ENCODE peak calls at places on chromosomes 16 and 17, in seven cellular contexts. X, Q, J, B, O, L and F are unnamed samples.

GRCh38 chr16:86041807-86042206 is 142.8 kb downstream of the IRF8 start:
- DNase-seq in X (no peak), B (no peak), L (no peak), J (no peak), Q (no peak), O (no peak), F (no peak)

GRCh38 chr17:50550661-50551432 is 3.9 kb downstream of the SPATA20 start:
- DNase-seq in B (peak), X (peak), Q (peak), J (peak), O (peak), L (peak), F (peak)

GRCh38 chr16:19601083-19601976 is 45.8 kb downstream of the VPS35L start:
- DNase-seq in X (no peak), L (no peak), Q (no peak), O (peak), B (no peak), J (no peak), F (no peak)

GRCh38 chr17:72462814-72463213 is 342.0 kb downstream of the SOX9 start:
- DNase-seq in L (no peak), X (no peak), J (no peak), O (no peak), B (no peak), Q (no peak), F (no peak)

GRCh38 chr17:77701996-77702395 is 256.5 kb upstream of the TNRC6C start:
- DNase-seq in O (no peak), L (no peak), B (no peak), Q (no peak), X (no peak), J (no peak), F (no peak)

GRCh38 chr17:50925296-50925891 is 59.2 kb upstream of the TOB1 start:
- DNase-seq in B (no peak), Q (no peak), L (no peak), J (no peak), X (no peak), O (no peak), F (no peak)

GRCh38 chr17:48576479-48577309 is 1.5 kb downstream of the HOXB4 start:
- DNase-seq in O (no peak), Q (no peak), B (no peak), X (no peak), J (no peak), L (no peak), F (no peak)

GRCh38 chr16:4664538-4665418 is 28.6 kb upstream of the NUDT16L1 start:
- DNase-seq in L (peak), X (peak), J (no peak), B (no peak), Q (no peak), O (peak), F (peak)

GRCh38 chr17:6713130-6713917 is at the start of gene SLC13A5:
- DNase-seq in Q (no peak), B (no peak), L (peak), O (no peak), X (no peak), J (peak), F (peak)

GRCh38 chr16:2686912-2687507 is 4.7 kb downstream of the KCTD5 start:
- DNase-seq in O (peak), B (no peak), J (peak), X (peak), L (peak), Q (no peak), F (peak)

GRCh38 chr17:75645501-75645888 is 12.3 kb downstream of the SMIM5 start:
- DNase-seq in J (no peak), O (no peak), X (peak), B (no peak), Q (no peak), L (no peak), F (no peak)

GRCh38 chr17:17677299-17678040 is 3.8 kb upstream of the RAI1 start:
- DNase-seq in J (no peak), X (no peak), L (no peak), B (no peak), O (no peak), Q (no peak), F (no peak)

GRCh38 chr17:32558997-32559650 is 72.3 kb downstream of the CDK5R1 start:
- DNase-seq in J (no peak), Q (no peak), L (no peak), O (no peak), B (no peak), X (no peak), F (no peak)

GRCh38 chr17:76356803-76357456 is 3.2 kb upstream of the PRPSAP1 start:
- DNase-seq in L (no peak), Q (no peak), J (no peak), X (peak), O (no peak), B (no peak), F (peak)

GRCh38 chr17:70609566-70609965 is 440.2 kb downstream of the KCNJ2 start:
- DNase-seq in L (no peak), J (peak), B (no peak), O (no peak), X (no peak), Q (no peak), F (no peak)

GRCh38 chr16:23557779-23558330 is 328 bp downstream of the UBFD1 start:
- DNase-seq in L (no peak), X (no peak), Q (peak), B (peak), J (no peak), O (no peak), F (no peak)

GRCh38 chr17:78903101-78903779 is at the start of gene CEP295NL:
- DNase-seq in Q (no peak), L (no peak), B (no peak), X (no peak), O (no peak), J (no peak), F (no peak)

GRCh38 chr16:53984936-53985335 is 281.0 kb downstream of the FTO start:
- DNase-seq in O (no peak), Q (no peak), B (no peak), X (no peak), J (no peak), L (no peak), F (no peak)

GRCh38 chr17:78650093-78650715 is 73.0 kb upstream of the DNAH17 start:
- DNase-seq in Q (no peak), X (no peak), B (no peak), J (no peak), L (no peak), O (no peak), F (no peak)

GRCh38 chr17:35447494-35447893 is 1.1 kb downstream of the SLFN13 start:
- DNase-seq in Q (no peak), L (no peak), J (no peak), B (no peak), X (no peak), O (no peak), F (no peak)

GRCh38 chr16:69329369-69330285 is 761 bp downstream of the PDF start:
- DNase-seq in L (peak), O (no peak), J (no peak), Q (no peak), X (peak), B (no peak), F (no peak)

GRCh38 chr16:76235426-76235825 is 41.8 kb upstream of the CNTNAP4 start:
- DNase-seq in B (no peak), L (no peak), J (no peak), Q (no peak), O (no peak), X (no peak), F (peak)